ENCODE peak calls at places on chromosomes 5 and 9, in four cellular contexts. R is H9, F is foreskin keratinocyte, T is lower lobe of right lung. D is an unnamed sample.

GRCh38 chr5:142290574-142291299 is 34.1 kb downstream of the SPRY4 start:
- DNase-seq in R (no peak), F (no peak), T (no peak), D (no peak)

GRCh38 chr5:31860726-31861432 is 221.9 kb downstream of the PDZD2 start:
- DNase-seq in R (no peak), F (peak), T (no peak), D (no peak)

GRCh38 chr9:2362170-2362569 is 259.4 kb upstream of the VLDLR start:
- DNase-seq in R (no peak), F (peak), T (no peak), D (peak)

GRCh38 chr9:121736147-121736721 is 84.8 kb downstream of the DAB2IP start:
- DNase-seq in R (peak), F (no peak), T (peak), D (no peak)

GRCh38 chr5:92403308-92403707 is 1020.2 kb upstream of the ARRDC3 start:
- DNase-seq in R (no peak), F (no peak), T (no peak), D (no peak)

GRCh38 chr9:114308361-114308950 is 14.4 kb upstream of the ORM1 start:
- DNase-seq in R (no peak), F (no peak), T (no peak), D (no peak)

GRCh38 chr5:153883829-153884228 is 154.9 kb downstream of the FAM114A2 start:
- DNase-seq in R (no peak), F (no peak), T (no peak), D (no peak)

GRCh38 chr9:122777935-122778671 is 10.6 kb upstream of the OR5C1 start:
- DNase-seq in R (no peak), F (peak), T (no peak), D (peak)

GRCh38 chr9:113957778-113958430 is 81.8 kb downstream of the ZNF618 start:
- DNase-seq in R (no peak), F (peak), T (no peak), D (no peak)

GRCh38 chr9:138028596-138028995 is 151.0 kb downstream of the CACNA1B start:
- DNase-seq in R (peak), F (no peak), T (no peak), D (no peak)

GRCh38 chr9:135282001-135282731 is 194.7 kb downstream of the OLFM1 start:
- DNase-seq in R (no peak), F (peak), T (peak), D (peak)

GRCh38 chr9:3475300-3476020 is 50.3 kb downstream of the RFX3 start:
- DNase-seq in R (no peak), F (no peak), T (peak), D (no peak)

GRCh38 chr5:59744531-59744992 is 149.0 kb downstream of the PDE4D start:
- DNase-seq in R (no peak), F (peak), T (no peak), D (peak)

GRCh38 chr9:16147726-16148125 is 594.9 kb downstream of the CCDC171 start:
- DNase-seq in R (no peak), F (no peak), T (no peak), D (no peak)

GRCh38 chr9:81690251-81690851 is 1.0 kb upstream of the TLE1 start:
- DNase-seq in R (peak), F (peak), T (peak), D (peak)

GRCh38 chr9:87497604-87498045 is at the start of gene DAPK1:
- DNase-seq in R (peak), F (peak), T (peak), D (no peak)

GRCh38 chr5:154761062-154761740 is 6.0 kb downstream of the LARP1 start:
- DNase-seq in R (no peak), F (no peak), T (no peak), D (no peak)

GRCh38 chr5:59079622-59080620 is 497.0 kb downstream of the RAB3C start:
- DNase-seq in R (no peak), F (peak), T (no peak), D (peak)

GRCh38 chr5:131357739-131358561 is 94.1 kb downstream of the CDC42SE2 start:
- DNase-seq in R (no peak), F (no peak), T (no peak), D (no peak)

GRCh38 chr5:89929173-89929572 is 480.4 kb downstream of the CETN3 start:
- DNase-seq in R (peak), F (no peak), T (no peak), D (no peak)
- H3K27ac ChIP-seq in R (no peak), F (no peak), T (no peak), D (no peak)

DNA sequence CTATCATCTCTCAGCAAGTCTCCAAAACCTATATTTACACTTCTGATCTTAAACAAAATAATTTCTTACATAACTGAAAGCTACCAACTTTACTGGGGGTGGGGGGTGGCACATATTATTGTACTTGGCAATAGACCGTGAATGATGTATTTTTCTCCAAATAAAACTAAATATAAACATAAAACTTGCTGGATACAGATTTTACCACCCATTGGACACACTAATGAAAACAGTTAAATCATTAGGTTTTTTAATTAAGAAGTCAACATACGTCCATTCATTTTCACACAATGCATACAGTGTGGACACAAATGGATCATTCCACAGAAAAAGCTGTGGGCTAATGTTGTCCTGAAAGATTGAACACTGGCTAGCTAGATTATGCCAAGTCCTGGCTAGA is 118.2 kb downstream of the SIL1 start:
- DNase-seq in R (no peak), F (no peak), T (no peak), D (no peak)
- H3K27ac ChIP-seq in R (no peak), F (no peak), T (no peak), D (no peak)

GRCh38 chr9:131419029-131419614 is 25.2 kb downstream of the PRRC2B start:
- DNase-seq in R (no peak), F (no peak), T (peak), D (no peak)
- H3K27ac ChIP-seq in R (no peak), F (no peak), T (peak), D (peak)

GRCh38 chr5:119386945-119387344 is 31.1 kb downstream of the TNFAIP8 start:
- DNase-seq in R (no peak), F (no peak), T (no peak), D (no peak)
- H3K27ac ChIP-seq in R (no peak), F (no peak), T (no peak), D (peak)

GRCh38 chr9:136526625-136527066 is 19.2 kb downstream of the NOTCH1 start:
- DNase-seq in R (no peak), F (no peak), T (no peak), D (no peak)
- H3K27ac ChIP-seq in R (no peak), F (no peak), T (peak), D (no peak)

D was measured in epithelial cell of prostate.